ENCODE peak calls at places on chromosomes 2 and 18, in nine cellular contexts. O is heart left ventricle, W is tibial nerve, B is A549, K is sigmoid colon, Y is ovary, G is breast epithelium, R is gastrocnemius medialis, T is suprapubic skin. Z is an unnamed sample.
A peak's percentile ranks its signal among the peaks of the same experiment; 100 is the strongest.

GRCh38 chr2:7037340-7038333 is 120.4 kb downstream of the RNF144A start:
- DNase-seq in O (peak; percentile 58), T (no peak), Y (peak; percentile 70), K (peak; percentile 82), W (peak; percentile 74), G (peak; percentile 63), B (peak; percentile 69), R (no peak), Z (peak; percentile 79)

GRCh38 chr2:192051533-192051932 is 143.2 kb downstream of the TMEFF2 start:
- DNase-seq in B (no peak), O (no peak), W (no peak), G (no peak), R (no peak), K (no peak), Y (no peak), T (no peak), Z (no peak)

GRCh38 chr2:23524261-23524706 is 139.3 kb downstream of the KLHL29 start:
- DNase-seq in G (no peak), O (peak; percentile 21), T (no peak), B (no peak), Y (peak; percentile 69), R (peak; percentile 98), W (no peak), K (peak; percentile 84), Z (peak; percentile 96)

GRCh38 chr18:42268793-42269192 is 313.8 kb downstream of the PIK3C3 start:
- DNase-seq in T (no peak), O (no peak), Y (no peak), W (no peak), K (no peak), R (no peak), B (no peak), G (no peak), Z (no peak)

GRCh38 chr2:56450772-56451171 is 267.0 kb downstream of the CCDC85A start:
- DNase-seq in R (no peak), W (no peak), K (no peak), Y (no peak), T (no peak), O (no peak), G (no peak), B (no peak), Z (no peak)

GRCh38 chr18:51250006-51250405 is 52.5 kb upstream of the MEX3C start:
- DNase-seq in G (no peak), W (no peak), T (no peak), O (no peak), Y (no peak), K (no peak), B (no peak), R (no peak), Z (no peak)

GRCh38 chr18:35451032-35451431 is 46.7 kb downstream of the INO80C start:
- DNase-seq in Y (no peak), B (no peak), K (no peak), T (no peak), G (no peak), O (no peak), R (no peak), W (no peak), Z (no peak)

GRCh38 chr2:9558948-9559381 is 3.3 kb upstream of the ADAM17 start:
- DNase-seq in B (no peak), R (no peak), K (no peak), T (no peak), Y (no peak), W (no peak), O (no peak), G (no peak), Z (no peak)

GRCh38 chr2:204069804-204070203 is 133.2 kb downstream of the ICOS start:
- DNase-seq in Y (no peak), B (no peak), O (no peak), T (no peak), G (no peak), W (no peak), K (no peak), R (no peak), Z (no peak)

GRCh38 chr2:143117225-143117624 is 12.0 kb upstream of the ARHGAP15 start:
- DNase-seq in R (no peak), T (no peak), K (no peak), Y (no peak), W (no peak), G (no peak), O (no peak), B (no peak), Z (no peak)
- TF ChIP-seq POLR2A in R (no peak), T (no peak), K (no peak), Y (no peak), W (no peak), G (no peak), O (no peak), B (no peak), Z (no peak)

GRCh38 chr2:144082777-144083176 is 437.1 kb downstream of the ZEB2 start:
- DNase-seq in Y (no peak), R (no peak), G (no peak), O (no peak), T (no peak), K (no peak), B (no peak), W (no peak), Z (no peak)
- H3K27ac ChIP-seq in Y (no peak overlapping the region), R (no peak overlapping the region), G (no peak overlapping the region), O (no peak overlapping the region), T (no peak overlapping the region), K (no peak overlapping the region), B (peak overlapping the region; percentile 13), W (no peak overlapping the region), Z (no peak overlapping the region)

GRCh38 chr2:213011505-213011904 is 139.9 kb downstream of the IKZF2 start:
- DNase-seq in Y (no peak), W (no peak), R (no peak), O (no peak), G (no peak), K (no peak), B (no peak), T (no peak), Z (no peak)

GRCh38 chr2:213007290-213007838 is 144.0 kb downstream of the IKZF2 start:
- DNase-seq in G (no peak), O (no peak), B (no peak), R (no peak), Y (no peak), T (no peak), K (no peak), W (no peak), Z (no peak)

GRCh38 chr2:213015387-213016165 is 135.8 kb downstream of the IKZF2 start:
- DNase-seq in T (no peak), Y (no peak), O (no peak), R (no peak), B (no peak), G (no peak), K (no peak), W (no peak), Z (no peak)

GRCh38 chr2:213013979-213014378 is 137.4 kb downstream of the IKZF2 start:
- DNase-seq in G (no peak), B (no peak), R (no peak), O (no peak), K (no peak), T (no peak), W (no peak), Y (no peak), Z (no peak)

DNA sequence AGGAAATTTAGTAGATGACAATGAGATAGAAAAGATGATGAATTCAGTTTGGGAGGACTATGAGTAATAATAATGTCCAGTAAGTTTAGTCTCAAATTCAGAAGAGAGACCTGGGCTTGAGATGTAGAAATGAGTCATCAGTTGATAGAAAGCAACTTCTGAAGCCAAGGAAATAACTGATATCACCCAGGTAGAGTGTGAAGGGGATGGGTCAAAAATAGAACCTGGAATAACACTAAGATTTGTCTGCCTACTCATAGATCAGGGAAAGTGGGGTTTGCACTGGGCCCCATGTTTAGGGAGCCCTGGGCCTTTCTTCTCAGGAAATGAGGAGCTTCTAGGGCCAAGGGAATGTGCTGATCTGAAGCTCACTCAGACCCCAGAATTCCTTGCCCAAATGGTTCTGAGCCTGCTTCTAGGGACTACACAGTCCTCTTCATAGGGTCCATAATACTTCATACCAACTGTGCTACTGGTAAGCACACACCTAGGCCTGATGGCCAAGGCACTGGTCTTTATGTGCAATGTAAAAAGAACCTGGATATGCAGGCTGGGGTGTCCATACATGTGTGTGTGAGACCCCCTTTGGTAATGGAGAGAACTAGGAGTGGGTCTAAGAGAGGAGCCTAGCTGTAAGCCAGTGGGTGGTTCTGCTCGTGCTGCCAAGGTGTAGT is 141.2 kb downstream of the IKZF2 start:
- DNase-seq in O (no peak), B (no peak), G (no peak), R (no peak), T (no peak), W (no peak), K (no peak), Y (no peak), Z (no peak)
- TF ChIP-seq POLR2A in O (no peak), B (no peak), G (no peak), R (no peak), T (no peak), W (no peak), K (no peak), Y (no peak), Z (no peak)

GRCh38 chr18:70372450-70373061 is 83.7 kb downstream of the SOCS6 start:
- DNase-seq in O (no peak), W (no peak), Y (no peak), K (no peak), G (no peak), T (no peak), B (no peak), R (no peak), Z (no peak)

GRCh38 chr18:70373062-70373519 is 84.2 kb downstream of the SOCS6 start:
- DNase-seq in G (no peak), Y (no peak), R (no peak), T (no peak), B (peak; percentile 48), O (no peak), W (no peak), K (no peak), Z (peak; percentile 26)

GRCh38 chr18:70368903-70369302 is 80.1 kb downstream of the SOCS6 start:
- DNase-seq in W (no peak), K (no peak), T (no peak), B (no peak), Y (no peak), R (no peak), G (no peak), O (no peak), Z (no peak)

GRCh38 chr18:70371908-70372307 is 83.1 kb downstream of the SOCS6 start:
- DNase-seq in T (no peak), K (no peak), Y (no peak), W (no peak), B (no peak), R (no peak), O (no peak), G (no peak), Z (no peak)

DNA sequence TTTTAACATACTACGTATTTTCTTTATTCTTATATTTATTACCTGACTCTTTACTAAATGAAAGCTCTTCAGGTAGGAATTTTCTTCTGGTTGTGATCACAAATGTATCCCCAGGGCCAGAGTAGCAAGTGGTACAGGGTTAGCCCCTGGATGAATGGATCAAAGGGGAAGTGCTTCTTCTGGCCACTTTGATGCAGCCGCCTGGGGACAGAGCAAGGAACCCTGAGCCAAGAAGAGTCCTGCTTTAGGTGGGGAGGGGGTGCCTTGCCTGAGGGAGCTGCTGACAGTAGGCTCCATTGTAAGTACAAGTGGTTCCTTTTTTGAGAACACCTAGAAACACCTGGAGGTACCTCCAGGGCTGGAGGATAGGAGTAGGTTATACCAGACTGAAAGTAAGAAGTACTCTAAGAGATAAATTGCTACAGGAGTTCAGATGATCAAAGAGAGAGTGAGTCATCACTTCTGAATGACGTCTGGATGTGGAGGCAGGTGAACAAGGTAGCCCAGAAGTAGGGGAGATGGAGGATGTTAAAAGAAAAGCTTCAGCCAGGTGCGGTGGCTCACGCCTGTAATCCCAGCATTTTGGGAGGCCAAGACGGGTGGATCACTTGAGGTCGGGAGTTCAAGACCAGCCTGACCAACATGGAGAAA is 82.4 kb downstream of the SOCS6 start:
- DNase-seq in B (no peak), G (no peak), T (no peak), W (no peak), O (no peak), K (no peak), Y (no peak), R (no peak), Z (no peak)
- H3K27ac ChIP-seq in B (peak overlapping the region; percentile 97), G (no peak overlapping the region), T (no peak overlapping the region), W (no peak overlapping the region), O (no peak overlapping the region), K (no peak overlapping the region), Y (no peak overlapping the region), R (no peak overlapping the region), Z (no peak overlapping the region)

Z was measured in adrenal gland.